ENCODE peak calls at places on chromosomes 6 and 20, in four cellular contexts. A is BJ, Z is fibroblast of mammary gland, O is Peyer's patch. N is an unnamed sample.
A peak's percentile ranks its signal among the peaks of the same experiment; 100 is the strongest.

GRCh38 chr6:35485402-35485877 is 11.4 kb downstream of the TEAD3 start:
- DNase-seq in A (no peak), Z (no peak), O (no peak), N (no peak)

GRCh38 chr6:53322188-53323029 is 26.3 kb downstream of the ELOVL5 start:
- DNase-seq in A (no peak), Z (peak; percentile 43), O (no peak), N (no peak)

GRCh38 chr6:116536216-116536621 is 9.3 kb downstream of the TRAPPC3L start:
- DNase-seq in A (no peak), Z (peak; percentile 75), O (no peak), N (no peak)

GRCh38 chr6:154614101-154614500 is 103.6 kb upstream of the CNKSR3 start:
- DNase-seq in A (no peak), Z (peak; percentile 55), O (no peak), N (no peak)

GRCh38 chr20:40431611-40432010 is 257.4 kb downstream of the MAFB start:
- DNase-seq in A (no peak), Z (peak; percentile 52), O (no peak), N (no peak)

GRCh38 chr6:166655251-166655650 is 28.2 kb upstream of the RPS6KA2 start:
- DNase-seq in A (no peak), Z (no peak), O (no peak), N (no peak)

GRCh38 chr6:133415262-133415661 is 174.1 kb downstream of the EYA4 start:
- DNase-seq in A (no peak), Z (no peak), O (no peak), N (no peak)

GRCh38 chr6:10276106-10276505 is 138.8 kb downstream of the TFAP2A start:
- DNase-seq in A (peak; percentile 38), Z (no peak), O (no peak), N (peak; percentile 3)

GRCh38 chr6:30344191-30344867 is 627 bp upstream of the RPP21 start:
- DNase-seq in A (no peak), Z (no peak), O (no peak), N (no peak)

GRCh38 chr6:129448965-129449364 is 261.0 kb downstream of the ARHGAP18 start:
- DNase-seq in A (no peak), Z (no peak), O (no peak), N (no peak)

GRCh38 chr20:35226126-35226774 is at the start of gene MMP24:
- DNase-seq in A (no peak), Z (no peak), O (no peak), N (no peak)

GRCh38 chr6:42451595-42452170 is at the start of gene TRERF1:
- DNase-seq in A (no peak), Z (peak; percentile 70), O (peak; percentile 72), N (no peak)

GRCh38 chr6:42045538-42046460 is 4.5 kb upstream of the TAF8 start:
- DNase-seq in A (peak; percentile 22), Z (peak; percentile 91), O (peak; percentile 95), N (peak; percentile 48)

GRCh38 chr6:132079286-132079685 is 128.1 kb upstream of the CCN2 start:
- DNase-seq in A (no peak), Z (no peak), O (no peak), N (no peak)

GRCh38 chr6:17389274-17389847 is 4.0 kb upstream of the CAP2 start:
- DNase-seq in A (no peak), Z (peak; percentile 25), O (no peak), N (no peak)

GRCh38 chr6:83868639-83869038 is 9.2 kb downstream of the CYB5R4 start:
- DNase-seq in A (peak; percentile 46), Z (peak; percentile 74), O (no peak), N (no peak)

GRCh38 chr6:132300323-132300949 is 100.8 kb downstream of the MOXD1 start:
- DNase-seq in A (no peak), Z (peak; percentile 73), O (peak; percentile 47), N (no peak)

GRCh38 chr6:149431905-149432775 is 32.1 kb downstream of the SUMO4 start:
- DNase-seq in A (no peak), Z (peak; percentile 81), O (peak; percentile 94), N (no peak)

GRCh38 chr6:145899915-145900569 is 64.1 kb downstream of the SHPRH start:
- DNase-seq in A (no peak), Z (no peak), O (no peak), N (no peak)

GRCh38 chr20:50787181-50787580 is 7.7 kb upstream of the BCAS4 start:
- DNase-seq in A (no peak), Z (no peak), O (no peak), N (no peak)

GRCh38 chr20:50789968-50790650 is 4.8 kb upstream of the BCAS4 start:
- DNase-seq in A (no peak), Z (no peak), O (no peak), N (no peak)

GRCh38 chr20:50788868-50789125 is 6.1 kb upstream of the BCAS4 start:
- DNase-seq in A (no peak), Z (no peak), O (no peak), N (no peak)

GRCh38 chr20:50786703-50787102 is 8.2 kb upstream of the BCAS4 start:
- DNase-seq in A (no peak), Z (no peak), O (no peak), N (no peak)

DNA sequence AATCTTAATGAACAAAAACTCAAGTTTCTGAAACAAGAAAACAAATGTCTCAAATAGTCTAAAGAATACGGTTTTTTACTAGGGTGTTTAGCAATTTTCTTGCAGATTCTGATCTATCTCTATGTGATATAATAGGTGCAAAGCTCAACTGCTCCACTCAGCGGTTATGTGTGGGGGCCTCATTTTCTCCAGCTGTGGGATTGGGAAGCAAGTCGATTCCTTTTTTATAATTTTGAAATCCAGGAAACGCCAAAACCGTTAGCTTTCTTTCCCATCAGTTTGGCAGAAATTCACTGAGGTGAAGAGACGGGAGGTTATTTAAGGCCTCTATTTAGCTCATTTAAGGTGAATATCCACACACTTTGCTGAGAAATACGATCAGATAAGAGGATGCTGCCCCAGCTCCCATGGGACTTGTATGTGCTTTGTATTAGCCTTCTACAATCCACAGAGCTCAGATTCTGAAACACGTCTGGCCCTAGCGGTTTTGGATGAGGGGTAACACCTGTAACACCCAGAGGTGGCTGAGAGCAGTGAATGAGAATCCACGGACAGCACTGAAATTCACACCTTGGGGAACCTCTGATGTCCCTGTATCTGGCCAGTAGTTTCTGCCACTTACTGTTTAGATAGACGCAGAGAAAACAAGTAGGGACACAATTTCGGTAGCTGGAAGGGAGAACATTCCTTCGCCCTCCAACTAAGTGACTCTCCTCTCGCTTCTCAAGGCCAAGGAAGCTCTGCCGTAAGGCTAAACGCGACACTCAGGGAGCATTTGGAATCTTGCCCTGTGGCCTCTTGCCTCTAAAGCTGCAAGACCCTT is 6.6 kb upstream of the BCAS4 start:
- DNase-seq in A (peak; percentile 44), Z (peak; percentile 81), O (no peak), N (no peak)
- TF ChIP-seq CTCF in A (peak; percentile 75), Z (peak; percentile 66), O (peak; percentile 18), N (peak; percentile 87)

GRCh38 chr6:37822851-37823682 is 3.5 kb downstream of the ZFAND3 start:
- DNase-seq in A (no peak), Z (peak; percentile 49), O (no peak), N (no peak)
- H3K4me3 ChIP-seq in A (no peak overlapping the region), Z (no peak overlapping the region), O (peak overlapping the region; percentile 92), N (peak overlapping the region; percentile 25)

GRCh38 chr6:112289039-112289566 is 34.7 kb upstream of the LAMA4 start:
- DNase-seq in A (no peak), Z (peak; percentile 94), O (no peak), N (no peak)
- TF ChIP-seq CTCF in A (no peak), Z (no peak), O (no peak), N (no peak)

DNA sequence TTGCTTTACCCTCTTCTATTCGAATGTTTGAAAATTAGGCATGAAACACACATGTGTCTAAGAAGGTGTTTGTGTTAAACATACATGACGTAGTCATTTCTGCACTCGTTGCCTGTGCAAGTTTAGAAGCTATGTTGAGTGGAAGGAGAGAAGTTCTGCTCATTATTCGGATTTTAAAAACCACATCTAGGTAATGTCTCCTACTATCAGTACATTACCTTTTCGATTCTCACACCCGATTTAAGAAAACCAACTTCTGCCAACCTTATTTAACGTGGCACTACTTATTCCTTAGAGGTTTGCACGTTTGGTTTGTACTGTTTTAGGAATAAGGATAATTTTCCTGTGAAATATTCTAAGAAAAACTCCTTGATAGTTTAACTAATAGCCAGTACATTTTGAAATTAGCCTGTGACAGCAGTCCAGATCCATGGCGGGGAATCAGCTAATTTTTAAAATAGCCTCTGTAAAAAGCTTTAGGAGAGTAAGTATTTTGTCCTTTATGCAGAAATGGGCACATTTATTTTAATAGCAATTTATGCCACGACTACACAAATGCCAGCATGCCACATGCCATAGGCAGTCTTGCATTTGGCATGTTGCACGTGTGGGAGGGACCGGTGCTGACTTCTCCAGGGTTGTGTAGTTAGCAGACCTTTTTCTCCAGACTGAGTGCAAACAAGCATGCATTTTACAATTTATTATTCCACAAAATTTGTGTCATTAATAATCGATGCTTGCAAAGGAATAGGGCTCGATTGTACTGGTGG is 6.1 kb downstream of the FOXC1 start:
- DNase-seq in A (no peak), Z (no peak), O (no peak), N (no peak)
- H3K4me3 ChIP-seq in A (no peak overlapping the region), Z (no peak overlapping the region), O (no peak overlapping the region), N (peak overlapping the region; percentile 81)

GRCh38 chr6:14084388-14084787 is 33.2 kb upstream of the CD83 start:
- DNase-seq in A (no peak), Z (no peak), O (no peak), N (no peak)

GRCh38 chr6:14082771-14083170 is 34.8 kb upstream of the CD83 start:
- DNase-seq in A (no peak), Z (no peak), O (no peak), N (no peak)

GRCh38 chr6:14083262-14083661 is 34.3 kb upstream of the CD83 start:
- DNase-seq in A (no peak), Z (no peak), O (no peak), N (no peak)

GRCh38 chr6:14086701-14087100 is 30.9 kb upstream of the CD83 start:
- DNase-seq in A (no peak), Z (peak; percentile 7), O (no peak), N (no peak)

GRCh38 chr6:14085176-14085787 is 32.3 kb upstream of the CD83 start:
- DNase-seq in A (no peak), Z (no peak), O (no peak), N (no peak)
- TF ChIP-seq CTCF in A (no peak), Z (no peak), O (no peak), N (no peak)

GRCh38 chr6:106612956-106613516 is 16.3 kb downstream of the RTN4IP1 start:
- DNase-seq in A (no peak), Z (no peak), O (no peak), N (no peak)
- H3K4me3 ChIP-seq in A (no peak overlapping the region), Z (no peak overlapping the region), O (no peak overlapping the region), N (no peak overlapping the region)

GRCh38 chr20:58864346-58864745 is 11.8 kb downstream of the GNAS start:
- DNase-seq in A (no peak), Z (no peak), O (no peak), N (no peak)
- TF ChIP-seq CTCF in A (no peak), Z (peak; percentile 17), O (peak; percentile 30), N (peak; percentile 32)